ENCODE peak calls at places on chromosomes 7 and 10, in nine cellular contexts. Y is fibroblast of the conjunctiva; Q is pons; M is HFFc6; G is ACHN; S is stimulated activated CD4-positive, alpha-beta T cell treated with anti-CD3 and anti-CD28 coated beads, TNF-alpha, amount 100 ng/mL, for 4 hours; D is cardiac fibroblast; P is NCI-H1092 treated with DMSO at 0.1 percent for 48 hours; E is H7. K is an unnamed sample.

GRCh38 chr10:110919349-110919931 is at the start of gene SHOC2:
- DNase-seq in D (no peak), P (no peak), Q (no peak), Y (no peak), E (peak), M (no peak), S (peak), G (peak), K (no peak)

GRCh38 chr10:12628964-12629766 is 279.8 kb downstream of the CAMK1D start:
- DNase-seq in E (no peak), D (no peak), Q (no peak), M (no peak), Y (no peak), G (peak), S (no peak), P (peak), K (no peak)

GRCh38 chr10:102691701-102692100 is 22.5 kb downstream of the ARL3 start:
- DNase-seq in Y (no peak), M (no peak), G (no peak), S (no peak), P (no peak), D (peak), E (no peak), Q (no peak), K (no peak)

GRCh38 chr10:16950686-16951681 is 133.8 kb upstream of the RSU1 start:
- DNase-seq in Y (no peak), Q (no peak), G (peak), S (no peak), D (peak), M (peak), E (peak), P (no peak), K (peak)

GRCh38 chr10:124287071-124287685 is 131.5 kb downstream of the OAT start:
- DNase-seq in E (no peak), Q (no peak), S (no peak), M (no peak), Y (no peak), D (no peak), P (no peak), G (no peak), K (no peak)

GRCh38 chr10:119747940-119748339 is 22.1 kb downstream of the INPP5F start:
- DNase-seq in S (no peak), M (no peak), D (no peak), P (no peak), E (no peak), Q (no peak), G (no peak), Y (no peak), K (no peak)

GRCh38 chr7:133941496-133941895 is 185.6 kb upstream of the LRGUK start:
- DNase-seq in P (no peak), E (no peak), Q (no peak), D (peak), S (no peak), M (peak), G (no peak), Y (no peak), K (no peak)

GRCh38 chr7:140557809-140558518 is 78.7 kb upstream of the MKRN1 start:
- DNase-seq in E (no peak), Q (no peak), Y (no peak), S (no peak), G (no peak), D (no peak), M (no peak), P (no peak), K (no peak)

GRCh38 chr10:58782876-58783859 is 270.5 kb downstream of the BICC1 start:
- DNase-seq in P (no peak), Q (no peak), Y (peak), S (no peak), G (no peak), D (peak), E (no peak), M (peak), K (no peak)

GRCh38 chr10:112959207-112959838 is 9.3 kb downstream of the TCF7L2 start:
- DNase-seq in S (no peak), Q (no peak), E (no peak), M (no peak), G (peak), P (no peak), D (peak), Y (peak), K (no peak)

GRCh38 chr7:157428554-157428945 is 91.7 kb downstream of the DNAJB6 start:
- DNase-seq in G (no peak), P (no peak), Q (no peak), M (no peak), D (no peak), Y (no peak), S (no peak), E (no peak), K (no peak)

GRCh38 chr7:84188811-84189405 is 5.7 kb downstream of the SEMA3A start:
- DNase-seq in S (no peak), E (no peak), D (peak), M (no peak), G (peak), P (peak), Q (peak), Y (no peak), K (peak)

GRCh38 chr7:116692599-116693308 is 20.8 kb downstream of the MET start:
- DNase-seq in P (no peak), M (peak), Y (no peak), Q (no peak), E (no peak), S (no peak), G (peak), D (peak), K (peak)

GRCh38 chr10:3225589-3225988 is 53.0 kb upstream of the PITRM1 start:
- DNase-seq in Q (no peak), E (no peak), G (no peak), M (peak), P (no peak), D (peak), Y (no peak), S (no peak), K (no peak)

GRCh38 chr7:50467817-50468610 is 17.9 kb upstream of the FIGNL1 start:
- DNase-seq in E (peak), M (peak), P (peak), Q (peak), G (peak), D (peak), Y (peak), S (peak), K (peak)

GRCh38 chr7:80478683-80479082 is 33.2 kb downstream of the GNAT3 start:
- DNase-seq in G (peak), E (no peak), D (peak), S (no peak), M (peak), P (no peak), Y (no peak), Q (no peak), K (peak)

GRCh38 chr10:3776796-3777571 is 8.0 kb downstream of the KLF6 start:
- DNase-seq in P (no peak), M (peak), G (peak), Q (no peak), E (no peak), Y (peak), D (peak), S (no peak), K (peak)